ENCODE peak calls at places on chromosomes 11 and 22, in eight cellular contexts. O is psoas muscle, J is IMR-90, F is heart right ventricle, M is BJ, V is ovary, Q is PC-3, H is upper lobe of right lung. A is an unnamed sample. For H3K36me3, the result is how much of the 10 kb centered on the place peaks cover.

GRCh38 chr11:34501500-34501899 is 12.1 kb downstream of the ELF5 start:
- DNase-seq in F (no peak), H (no peak), V (no peak), O (no peak), J (peak), Q (peak), M (peak), A (no peak)

GRCh38 chr11:46677169-46677568 is 23.2 kb downstream of the ARHGAP1 start:
- DNase-seq in M (no peak), F (no peak), O (no peak), H (peak), Q (no peak), J (no peak), V (no peak), A (peak)

GRCh38 chr11:73856001-73856663 is 20.5 kb downstream of the COA4 start:
- DNase-seq in M (no peak), O (no peak), Q (no peak), F (no peak), J (no peak), H (no peak), V (no peak), A (no peak)

GRCh38 chr11:86440843-86441242 is 66.2 kb downstream of the CCDC81 start:
- DNase-seq in F (no peak), H (no peak), M (no peak), O (no peak), J (no peak), V (no peak), Q (no peak), A (no peak)

GRCh38 chr11:36672815-36673450 is 74.9 kb upstream of the RAG2 start:
- DNase-seq in V (no peak), O (no peak), H (no peak), J (peak), F (no peak), M (no peak), Q (peak), A (no peak)

GRCh38 chr22:25357606-25358420 is 138.4 kb downstream of the CRYBB2 start:
- DNase-seq in M (no peak), V (no peak), F (no peak), H (peak), Q (no peak), J (no peak), O (no peak), A (peak)

GRCh38 chr22:44143117-44143495 is 37.6 kb upstream of the PARVG start:
- DNase-seq in O (no peak), V (peak), M (no peak), Q (no peak), J (peak), F (no peak), H (no peak), A (no peak)

GRCh38 chr11:94602430-94603372 is 35.5 kb downstream of the PIWIL4 start:
- DNase-seq in M (no peak), V (peak), O (peak), H (peak), Q (peak), J (peak), F (peak), A (no peak)

GRCh38 chr11:83610996-83611395 is 324.8 kb upstream of the CCDC90B start:
- DNase-seq in Q (no peak), F (no peak), O (no peak), H (no peak), V (no peak), M (no peak), J (no peak), A (no peak)

GRCh38 chr22:39900306-39901227 is at the start of gene GRAP2:
- DNase-seq in O (no peak), H (no peak), F (no peak), M (no peak), J (no peak), Q (no peak), V (no peak), A (no peak)

GRCh38 chr22:49965291-49966040 is 4.9 kb downstream of the PIM3 start:
- DNase-seq in J (no peak), V (peak), H (peak), M (no peak), O (peak), Q (no peak), F (peak), A (peak)

GRCh38 chr22:42947211-42947990 is 67.5 kb downstream of the PACSIN2 start:
- DNase-seq in J (peak), V (peak), F (peak), H (no peak), M (no peak), Q (peak), O (peak), A (no peak)

GRCh38 chr22:28183078-28183870 is 264.2 kb upstream of the PITPNB start:
- DNase-seq in O (no peak), J (no peak), V (no peak), F (no peak), H (no peak), Q (no peak), M (no peak), A (no peak)

GRCh38 chr22:24323695-24324094 is 53.1 kb downstream of the SPECC1L start:
- DNase-seq in O (no peak), Q (no peak), H (no peak), M (no peak), F (no peak), V (no peak), J (no peak), A (no peak)

GRCh38 chr11:114438303-114438702 is 964 bp upstream of the REXO2 start:
- DNase-seq in H (no peak), J (peak), O (no peak), F (no peak), M (no peak), V (no peak), Q (peak), A (no peak)

GRCh38 chr11:17578958-17579357 is 31.9 kb downstream of the OTOG start:
- DNase-seq in M (no peak), V (no peak), Q (no peak), J (no peak), H (no peak), F (no peak), O (no peak), A (peak)

GRCh38 chr11:44290206-44290605 is 19.7 kb downstream of the ALX4 start:
- DNase-seq in O (no peak), M (no peak), H (no peak), J (no peak), F (no peak), Q (no peak), V (no peak), A (no peak)

GRCh38 chr22:49216579-49216978 is 611.1 kb downstream of the BRD1 start:
- DNase-seq in F (no peak), Q (no peak), V (no peak), J (no peak), M (no peak), O (no peak), H (peak), A (no peak)

GRCh38 chr11:130562549-130562948 is 114.1 kb downstream of the ADAMTS15 start:
- DNase-seq in J (no peak), O (no peak), V (no peak), Q (no peak), F (no peak), M (no peak), H (no peak), A (no peak)

GRCh38 chr22:29330291-29330690 is 14.8 kb upstream of the RASL10A start:
- DNase-seq in Q (no peak), O (no peak), H (no peak), V (no peak), M (no peak), F (no peak), J (no peak), A (no peak)

GRCh38 chr11:29159552-29160465 is 857.0 kb downstream of the KCNA4 start:
- DNase-seq in O (no peak), Q (peak), F (no peak), V (no peak), J (peak), M (no peak), H (no peak), A (no peak)

GRCh38 chr11:37449146-37449545 is 851.1 kb upstream of the RAG2 start:
- DNase-seq in Q (peak), V (no peak), O (no peak), M (peak), H (no peak), J (peak), F (no peak), A (no peak)

GRCh38 chr11:118581057-118581456 is 8.8 kb downstream of the ARCN1 start:
- DNase-seq in Q (no peak), J (no peak), O (no peak), H (no peak), F (no peak), M (no peak), V (no peak), A (no peak)

GRCh38 chr11:119752946-119753345 is 23.9 kb upstream of the NECTIN1 start:
- DNase-seq in O (no peak), H (peak), V (no peak), F (no peak), M (no peak), Q (no peak), J (no peak), A (peak)

GRCh38 chr11:118139578-118139977 is 13.0 kb downstream of the SCN4B start:
- DNase-seq in Q (no peak), O (no peak), M (no peak), F (no peak), J (no peak), V (no peak), H (peak), A (no peak)

GRCh38 chr11:70717961-70718595 is 319.7 kb downstream of the CTTN start:
- DNase-seq in Q (no peak), V (no peak), M (no peak), F (no peak), O (peak), J (no peak), H (no peak), A (no peak)

GRCh38 chr11:91755526-91755925 is 469.1 kb upstream of the FAT3 start:
- DNase-seq in F (no peak), Q (peak), M (no peak), V (no peak), O (no peak), H (no peak), J (no peak), A (no peak)

GRCh38 chr11:85953491-85954143 is 98.4 kb downstream of the CCDC83 start:
- DNase-seq in F (no peak), M (no peak), O (no peak), V (no peak), J (peak), Q (no peak), H (no peak), A (no peak)

GRCh38 chr11:33778682-33779081 is 4.4 kb upstream of the FBXO3 start:
- DNase-seq in Q (no peak), O (no peak), F (no peak), H (no peak), V (no peak), M (peak), J (peak), A (no peak)

GRCh38 chr11:56027354-56027753 is at the start of gene OR5AS1:
- DNase-seq in J (no peak), O (no peak), H (no peak), M (no peak), V (no peak), Q (no peak), F (no peak), A (no peak)

GRCh38 chr11:2298795-2299747 is 2.6 kb downstream of the C11orf21 start:
- DNase-seq in Q (peak), O (peak), M (no peak), V (no peak), J (no peak), F (no peak), H (peak), A (peak)

GRCh38 chr11:12287374-12288211 is 89.8 kb upstream of the PARVA start:
- DNase-seq in J (peak), F (peak), Q (peak), M (peak), V (peak), H (no peak), O (peak), A (no peak)
- H3K4me3 ChIP-seq in J (peak), F (no peak), Q (peak), M (peak), V (no peak), H (no peak), O (no peak), A (no peak)

GRCh38 chr22:32932176-32932575 is 126.0 kb downstream of the SYN3 start:
- DNase-seq in Q (no peak), M (no peak), H (no peak), F (no peak), V (no peak), J (peak), O (no peak), A (no peak)
- H3K36me3 ChIP-seq in Q (under half), M (under half), H (under half), F (under half), V (under half), J (under half), O (under half), A (under half)

DNA sequence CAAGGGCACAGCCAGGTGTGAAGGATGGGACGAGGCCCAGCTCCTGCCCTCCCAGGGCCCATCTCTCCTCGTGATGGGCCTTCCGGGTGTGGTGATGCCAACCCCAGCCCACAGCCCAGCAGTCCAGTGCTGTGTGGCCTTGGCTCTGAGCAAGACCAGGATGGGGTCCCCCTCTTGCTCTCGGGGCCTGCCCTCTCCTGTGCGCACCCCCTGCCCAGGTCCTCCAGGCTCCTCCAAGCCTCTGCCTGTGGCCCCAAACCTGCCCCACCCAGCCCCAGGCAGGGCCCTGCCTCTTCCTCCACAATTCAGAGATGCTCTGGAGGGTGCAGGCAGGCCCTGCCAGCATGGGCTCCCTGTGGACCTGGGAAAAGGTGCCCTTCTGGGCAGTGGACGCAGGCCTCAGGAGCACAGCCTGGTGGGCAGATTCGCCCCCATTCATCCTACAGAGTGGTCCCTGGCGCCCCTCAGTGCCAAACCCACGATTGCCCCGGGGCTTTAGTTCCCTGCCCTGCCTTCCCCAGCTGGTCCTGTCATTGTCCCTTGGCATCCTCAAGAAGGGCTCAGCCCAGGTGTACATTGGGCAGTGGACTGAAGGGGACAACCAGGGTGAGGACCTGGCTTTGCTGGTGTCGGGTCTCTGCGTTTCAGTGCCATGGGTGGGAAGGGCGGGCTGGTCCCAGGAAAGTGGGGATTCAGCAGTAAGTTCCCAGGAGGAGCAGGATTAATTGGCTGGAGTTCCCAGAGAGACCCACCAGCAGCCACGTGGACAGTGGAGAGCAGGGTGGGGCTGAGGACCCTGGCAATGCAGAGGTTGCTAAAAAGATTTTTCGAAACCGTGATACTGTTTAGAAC is 19.8 kb downstream of the EIF1AD start:
- DNase-seq in M (no peak), J (no peak), O (no peak), H (no peak), V (no peak), Q (no peak), F (no peak), A (no peak)
- H3K4me3 ChIP-seq in M (no peak), J (no peak), O (no peak), H (no peak), V (no peak), Q (no peak), F (no peak), A (no peak)

DNA sequence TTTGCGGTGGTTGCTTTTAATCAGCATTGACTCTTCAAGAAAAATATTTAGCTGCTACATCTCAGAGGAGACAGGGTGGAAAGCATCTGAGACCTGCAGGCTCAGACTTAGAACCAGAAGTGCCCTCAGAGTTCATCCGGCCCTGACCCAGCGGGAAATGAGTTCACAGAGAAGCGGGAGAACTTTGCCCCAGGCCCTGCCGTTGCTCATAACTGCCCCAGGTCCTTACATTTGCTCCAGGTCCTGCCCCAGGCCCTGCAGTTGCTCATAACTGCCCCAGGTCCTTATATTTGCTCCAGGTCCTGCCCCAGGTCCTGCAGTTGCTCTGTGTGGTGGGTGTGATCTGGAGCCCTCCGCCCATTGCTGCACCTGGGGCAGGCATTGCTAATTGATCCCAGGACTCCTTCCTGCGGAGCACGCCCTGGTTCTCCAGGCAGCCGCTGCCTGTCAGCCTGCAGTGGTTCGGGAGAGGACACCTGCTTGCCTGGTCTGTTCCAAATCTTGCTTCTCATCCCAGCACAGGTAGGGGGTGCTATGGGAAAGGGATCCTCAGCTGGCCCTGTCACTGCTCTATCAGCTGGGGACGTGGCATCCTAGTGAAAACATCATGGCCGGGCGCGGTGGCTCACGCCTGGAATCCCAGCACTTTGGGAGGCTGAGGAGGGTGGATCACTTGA is 58.1 kb upstream of the PPP6R3 start:
- DNase-seq in M (no peak), J (no peak), O (no peak), V (no peak), Q (peak), H (no peak), F (no peak), A (no peak)
- H3K36me3 ChIP-seq in M (under half), J (under half), O (under half), V (under half), Q (under half), H (under half), F (half or more), A (under half)

GRCh38 chr11:6681505-6681904 is 1.6 kb downstream of the MRPL17 start:
- DNase-seq in M (no peak), H (no peak), Q (no peak), V (no peak), F (no peak), J (no peak), O (no peak), A (no peak)
- H3K4me3 ChIP-seq in M (no peak), H (peak), Q (peak), V (no peak), F (no peak), J (no peak), O (peak), A (peak)

DNA sequence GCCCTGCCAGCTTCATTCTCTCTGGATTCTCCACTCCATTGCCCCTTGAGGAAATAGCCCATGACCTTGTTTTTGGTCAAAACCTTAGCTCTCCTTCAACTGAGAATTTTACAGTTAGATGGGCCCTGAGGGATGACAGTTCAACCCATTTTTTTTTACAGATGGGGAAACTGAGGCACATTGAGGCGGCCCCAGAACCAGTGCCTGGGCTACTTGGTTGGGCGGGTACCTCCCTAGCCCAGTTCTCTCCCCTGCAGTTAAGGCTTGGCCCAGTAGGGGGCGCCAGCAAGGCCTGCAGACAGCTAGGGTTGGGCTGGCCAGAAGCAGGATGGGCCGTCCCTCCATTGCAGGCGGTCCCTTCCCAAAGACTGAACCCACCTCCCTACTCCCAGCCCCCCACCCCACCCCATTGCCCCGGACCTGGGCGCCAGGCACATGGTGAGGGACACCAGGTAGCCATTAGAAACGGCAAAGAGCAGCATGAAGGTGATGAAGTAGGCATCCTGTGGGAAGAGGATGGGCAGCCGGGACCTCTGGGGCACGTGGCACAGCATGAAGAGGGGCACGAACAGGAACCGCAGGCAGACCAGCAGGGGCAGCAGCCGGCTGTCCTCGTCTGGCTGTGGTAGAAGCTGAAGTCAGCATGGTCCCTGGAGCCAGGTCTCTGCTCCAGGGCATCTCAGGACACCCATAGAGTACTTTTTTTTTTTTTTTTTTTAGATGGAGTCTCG is 7.6 kb downstream of the SLC29A2 start:
- DNase-seq in O (peak), V (no peak), F (peak), Q (peak), M (no peak), H (peak), J (no peak), A (peak)
- H3K36me3 ChIP-seq in O (under half), V (under half), F (under half), Q (under half), M (under half), H (under half), J (under half), A (under half)

DNA sequence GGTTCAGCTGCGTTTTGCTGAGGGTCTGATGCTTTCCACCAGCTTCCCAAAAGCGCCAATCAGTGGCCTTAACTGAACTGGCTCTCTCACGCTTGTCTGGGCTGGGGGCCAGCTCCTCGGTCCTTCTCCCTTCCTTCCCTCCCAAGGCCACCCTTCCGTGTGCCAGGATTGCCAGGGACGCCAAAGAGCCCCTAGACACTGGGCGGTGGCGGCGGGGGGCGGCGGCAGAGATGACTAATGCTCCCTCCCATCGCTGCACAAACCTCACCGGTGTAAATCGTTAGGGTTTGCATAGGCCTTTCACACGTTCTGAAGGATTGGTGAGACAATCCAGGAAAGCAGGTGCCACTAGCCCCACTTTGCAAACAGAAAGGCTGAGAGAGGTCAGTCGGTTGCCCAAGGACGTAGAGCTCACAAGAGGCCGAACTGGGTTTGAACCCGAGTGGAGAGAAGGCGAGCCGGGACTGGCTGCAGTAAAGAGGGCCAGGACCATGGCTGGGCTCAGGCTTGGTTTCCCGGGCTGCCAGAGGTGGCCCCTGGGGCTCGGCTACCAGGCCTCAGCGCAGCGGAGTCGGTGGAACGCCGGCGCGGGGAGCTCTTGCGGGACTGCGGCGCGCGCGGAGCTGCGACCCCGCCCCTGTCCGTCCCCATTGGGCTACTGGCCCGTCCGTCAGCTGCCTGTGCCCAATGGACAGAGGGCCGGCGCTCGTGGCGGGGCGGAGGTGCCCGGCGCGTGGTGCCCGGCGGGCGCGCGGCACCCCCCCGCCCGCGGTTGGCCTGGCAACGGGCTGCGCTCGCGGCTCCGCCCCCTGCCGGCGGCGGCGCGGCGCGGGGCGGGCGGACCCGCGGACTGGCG is 589 bp upstream of the GNAZ start:
- DNase-seq in J (peak), F (peak), V (peak), O (peak), M (peak), H (peak), Q (peak), A (peak)
- H3K4me3 ChIP-seq in J (peak), F (peak), V (peak), O (peak), M (peak), H (peak), Q (peak), A (peak)